ENCODE peak calls at places on chromosomes 3 and 15, in five cellular contexts. K is dorsolateral prefrontal cortex, O is astrocyte of the spinal cord, U is GM12864, E is IMR-90. G is an unnamed sample.

GRCh38 chr3:55481918-55482495 is 5.1 kb downstream of the WNT5A start:
- DNase-seq in E (peak), O (peak), K (peak), U (no peak), G (no peak)

GRCh38 chr3:139780603-139781002 is 102.8 kb upstream of the NMNAT3 start:
- DNase-seq in K (no peak), O (no peak), E (no peak), U (no peak), G (no peak)

GRCh38 chr3:4812509-4812908 is 166.7 kb upstream of the BHLHE40 start:
- DNase-seq in O (no peak), E (no peak), U (no peak), K (no peak), G (no peak)

GRCh38 chr3:71111784-71112440 is 471.6 kb downstream of the FOXP1 start:
- DNase-seq in U (no peak), E (peak), K (no peak), O (peak), G (no peak)

GRCh38 chr3:169886671-169887070 is 16.9 kb upstream of the LRRC31 start:
- DNase-seq in E (peak), K (peak), U (no peak), O (peak), G (no peak)

GRCh38 chr3:16885588-16885903 is 791 bp downstream of the PLCL2 start:
- DNase-seq in E (no peak), O (no peak), U (no peak), K (no peak), G (no peak)

GRCh38 chr3:50415066-50415465 is 55.7 kb upstream of the TMEM115 start:
- DNase-seq in K (no peak), U (no peak), E (no peak), O (no peak), G (no peak)

GRCh38 chr3:15616053-15616452 is 14.5 kb downstream of the BTD start:
- DNase-seq in K (no peak), E (peak), O (peak), U (no peak), G (no peak)

GRCh38 chr15:101498731-101499480 is 9.4 kb upstream of the PCSK6 start:
- DNase-seq in K (no peak), O (no peak), E (no peak), U (no peak), G (no peak)

GRCh38 chr15:45048784-45049631 is 26.0 kb downstream of the SORD start:
- DNase-seq in U (peak), E (peak), O (no peak), K (no peak), G (no peak)

GRCh38 chr3:12906916-12907290 is 65.5 kb upstream of the RPL32 start:
- DNase-seq in O (no peak), E (no peak), U (no peak), K (no peak), G (no peak)

GRCh38 chr3:17116007-17116659 is 231.4 kb downstream of the PLCL2 start:
- DNase-seq in U (no peak), O (no peak), E (no peak), K (no peak), G (no peak)

GRCh38 chr3:197468866-197469382 is 86.8 kb downstream of the BDH1 start:
- DNase-seq in K (no peak), O (peak), E (peak), U (no peak), G (no peak)

GRCh38 chr3:54342676-54343075 is 220.3 kb downstream of the CACNA2D3 start:
- DNase-seq in K (no peak), O (no peak), U (no peak), E (no peak), G (no peak)

GRCh38 chr15:90463381-90463780 is 66.3 kb upstream of the CRTC3 start:
- DNase-seq in E (peak), O (peak), K (peak), U (no peak), G (no peak)

GRCh38 chr3:65928110-65928509 is 110.6 kb downstream of the MAGI1 start:
- DNase-seq in E (no peak), K (no peak), U (no peak), O (no peak), G (no peak)

DNA sequence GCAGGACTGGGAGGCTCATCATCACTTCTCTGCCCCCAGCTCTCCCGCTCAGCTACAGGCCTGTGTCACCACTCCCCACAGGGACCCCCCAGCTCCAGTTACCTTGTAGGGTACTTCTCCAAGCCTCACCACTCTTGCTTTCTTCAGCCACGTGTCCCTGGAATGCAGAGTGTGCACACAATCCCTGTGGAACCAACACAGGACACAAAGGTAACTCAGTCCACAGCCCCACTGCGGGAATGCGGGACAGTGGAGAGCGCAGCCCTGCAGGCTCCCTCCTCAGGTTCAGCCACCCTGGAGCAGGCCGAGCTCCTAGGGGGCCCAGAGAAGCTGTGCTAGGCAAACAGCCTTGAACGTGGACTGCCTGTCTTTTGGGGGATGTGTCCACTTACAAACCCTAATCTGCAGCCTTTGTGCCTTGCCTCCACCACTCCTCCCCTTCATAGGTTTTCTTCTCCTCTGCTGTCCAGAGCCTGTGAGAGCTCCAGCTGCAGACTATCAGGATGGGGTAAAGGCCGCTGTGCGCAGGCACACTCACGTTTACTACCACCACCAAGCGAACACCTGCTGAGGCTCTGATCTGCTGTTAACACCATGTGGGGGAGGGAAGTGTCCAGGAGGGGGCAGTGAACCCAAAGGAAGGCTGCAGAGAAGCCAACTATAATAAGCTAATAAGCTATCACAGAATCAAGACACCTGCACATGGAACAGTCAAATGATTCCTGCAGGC is 26.0 kb downstream of the XPC start:
- DNase-seq in K (no peak), U (no peak), E (no peak), O (no peak), G (no peak)
- TF ChIP-seq CTCF in K (no peak), U (peak), E (peak), O (peak), G (no peak)

GRCh38 chr3:126355251-126355650 is 2.0 kb downstream of the KLF15 start:
- DNase-seq in U (no peak), E (no peak), K (no peak), O (no peak), G (no peak)
- H3K4me3 ChIP-seq in U (no peak), E (no peak), K (peak), O (no peak), G (no peak)

DNA sequence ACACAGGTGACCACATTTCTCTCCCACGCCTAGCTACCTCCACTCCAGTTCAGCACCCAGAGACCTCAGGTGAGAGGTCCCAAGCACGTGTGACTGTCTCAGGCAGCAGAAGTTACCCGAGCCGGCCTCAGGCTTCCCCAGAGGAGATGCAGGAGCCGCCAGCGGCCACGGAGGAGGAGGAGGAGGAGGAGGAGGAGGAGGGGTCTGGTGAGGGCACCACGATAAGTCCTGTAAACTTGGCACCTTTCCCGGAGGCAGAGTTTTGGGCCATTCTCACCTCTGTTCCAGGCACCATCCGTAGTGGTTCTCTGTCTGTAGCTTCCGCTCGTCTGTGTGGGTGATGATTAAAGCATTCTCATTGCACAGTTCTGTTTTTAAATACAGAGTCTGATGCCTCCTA is 56.1 kb downstream of the CCK start:
- DNase-seq in U (no peak), O (no peak), K (no peak), E (no peak), G (no peak)
- TF ChIP-seq CTCF in U (no peak), O (no peak), K (no peak), E (no peak), G (no peak)

GRCh38 chr15:25863968-25864580 is 947 bp upstream of the ATP10A start:
- DNase-seq in K (no peak), E (no peak), U (no peak), O (no peak), G (no peak)

GRCh38 chr15:25862469-25863066 is 559 bp downstream of the ATP10A start:
- DNase-seq in U (no peak), O (peak), K (no peak), E (no peak), G (peak)

GRCh38 chr15:25860885-25861866 is 2.0 kb downstream of the ATP10A start:
- DNase-seq in O (no peak), K (no peak), U (no peak), E (no peak), G (peak)

GRCh38 chr15:25863067-25863967 is at the start of gene ATP10A:
- DNase-seq in O (peak), U (no peak), K (no peak), E (peak), G (no peak)

DNA sequence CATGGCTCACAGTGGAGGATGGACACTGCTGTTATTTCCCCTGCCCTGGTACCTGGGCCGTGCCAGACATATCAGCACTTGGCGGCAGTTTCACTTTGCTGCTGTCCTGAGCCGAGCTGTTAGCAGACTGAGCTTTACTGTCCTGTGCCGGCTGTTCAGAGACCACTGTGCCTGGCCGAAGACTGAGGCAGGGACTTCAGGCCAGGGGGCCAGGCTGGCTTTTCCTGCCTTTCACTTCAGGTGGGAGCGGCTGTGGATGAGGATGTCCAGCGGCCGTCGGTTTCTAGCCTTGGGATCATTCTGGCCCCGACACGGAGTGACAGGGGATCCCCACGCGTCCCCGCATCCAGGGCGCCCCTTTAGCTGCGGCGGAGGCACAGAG is 1.0 kb downstream of the ATP10A start:
- DNase-seq in O (no peak), U (no peak), E (peak), K (no peak), G (no peak)
- H3K4me3 ChIP-seq in O (peak), U (peak), E (peak), K (peak), G (peak)

GRCh38 chr3:172711457-172711800 is 562 bp upstream of the NCEH1 start:
- DNase-seq in U (no peak), O (no peak), K (no peak), E (no peak), G (no peak)
- TF ChIP-seq CTCF in U (no peak), O (no peak), K (no peak), E (no peak), G (no peak)

GRCh38 chr3:87047857-87048256 is 56.9 kb upstream of the VGLL3 start:
- DNase-seq in K (no peak), U (no peak), O (no peak), E (no peak), G (no peak)

GRCh38 chr3:87053548-87053947 is 62.6 kb upstream of the VGLL3 start:
- DNase-seq in E (no peak), O (no peak), U (no peak), K (no peak), G (no peak)

GRCh38 chr3:87057474-87057873 is 66.5 kb upstream of the VGLL3 start:
- DNase-seq in E (no peak), K (no peak), U (no peak), O (no peak), G (no peak)

GRCh38 chr3:87052499-87053260 is 61.7 kb upstream of the VGLL3 start:
- DNase-seq in U (no peak), O (no peak), K (no peak), E (no peak), G (no peak)
- H3K4me3 ChIP-seq in U (no peak), O (no peak), K (no peak), E (no peak), G (no peak)

DNA sequence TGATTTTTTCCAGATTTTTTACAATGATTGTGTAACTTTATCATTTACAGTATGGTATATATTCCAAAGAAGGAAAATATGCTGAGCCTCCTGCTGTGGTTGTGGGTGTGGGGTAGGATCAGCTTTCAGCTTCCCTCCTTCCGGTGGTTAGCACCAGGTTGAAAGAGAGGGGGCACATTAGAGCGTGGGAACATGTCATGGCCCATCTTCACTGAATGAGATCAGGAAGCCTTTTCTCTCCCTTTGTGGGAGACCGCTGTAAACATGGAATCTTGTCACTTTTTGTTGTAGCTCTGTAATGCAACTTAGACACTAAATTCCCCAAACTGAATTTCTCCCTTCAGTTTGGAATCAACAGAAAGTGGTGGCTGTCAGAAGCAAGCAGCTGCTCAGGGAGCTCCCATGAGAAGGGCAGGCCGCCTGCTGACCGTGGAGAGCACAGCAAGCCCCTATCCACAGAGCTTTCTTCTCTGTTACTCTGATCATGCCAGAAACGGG is 86.7 kb upstream of the LIMD1 start:
- DNase-seq in E (peak), U (no peak), K (peak), O (peak), G (no peak)
- TF ChIP-seq CTCF in E (peak), U (no peak), K (peak), O (peak), G (no peak)

DNA sequence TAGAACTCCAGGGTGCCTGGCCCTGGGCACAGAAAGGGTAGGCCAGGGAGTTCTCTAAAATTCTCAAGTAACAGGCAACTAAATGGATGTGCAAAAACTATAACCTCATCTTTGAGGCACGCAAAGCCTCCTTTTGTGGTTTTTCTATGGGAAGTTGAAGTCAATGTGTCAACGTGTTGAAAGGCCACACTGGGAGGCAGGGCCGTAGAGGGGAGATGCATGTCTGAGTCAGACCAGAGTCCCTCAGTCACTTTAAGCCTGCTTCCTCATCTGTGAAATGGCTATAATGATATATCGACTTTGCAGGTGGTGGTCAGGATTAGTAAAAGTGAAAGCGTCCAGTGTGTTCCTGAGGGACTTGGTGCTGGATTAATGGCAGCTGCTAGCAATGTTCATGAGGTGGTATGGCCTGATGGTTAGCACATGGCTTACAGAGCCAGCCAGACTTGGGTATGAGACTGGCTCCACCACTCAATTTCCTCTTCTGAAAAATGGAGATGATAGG is 17.0 kb downstream of the TGM5 start:
- DNase-seq in K (no peak), O (peak), U (peak), E (peak), G (no peak)
- H3K4me3 ChIP-seq in K (no peak), O (no peak), U (no peak), E (no peak), G (no peak)

DNA sequence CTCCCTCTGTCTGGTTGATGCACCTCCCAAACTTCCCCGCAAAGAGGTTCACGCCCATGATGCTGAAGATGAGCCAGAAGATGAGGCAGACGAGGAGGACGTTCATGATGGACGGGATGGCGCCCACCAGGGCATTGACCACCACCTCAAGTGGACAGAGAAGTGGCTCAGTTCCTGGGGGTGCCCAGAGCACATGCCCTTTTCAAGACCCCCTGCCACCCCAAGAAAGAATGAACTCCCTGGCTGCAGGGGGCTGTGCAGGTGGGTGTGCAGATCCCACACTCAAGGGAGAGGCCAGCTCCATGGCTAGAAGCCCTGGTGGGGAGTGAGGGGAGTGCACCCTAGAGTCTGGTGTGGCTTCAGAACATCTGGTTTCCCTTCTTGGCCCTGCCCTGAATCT is 64.1 kb downstream of the EXOG start:
- DNase-seq in E (no peak), O (no peak), K (no peak), U (no peak), G (no peak)
- TF ChIP-seq CTCF in E (no peak), O (no peak), K (no peak), U (peak), G (no peak)